ENCODE peak calls at places on chromosomes 16 and 17, in nine cellular contexts. Y, Q, C, O, N, Z, U, W and K are unnamed samples.

GRCh38 chr17:7513850-7514419 is 29.8 kb downstream of the POLR2A start:
- DNase-seq in Y (no peak), Q (no peak), C (no peak), O (no peak), N (peak), Z (no peak), U (no peak), W (no peak), K (no peak)

GRCh38 chr17:37060094-37060493 is 111.3 kb downstream of the AATF start:
- DNase-seq in Y (no peak), Q (no peak), C (no peak), O (no peak), N (no peak), Z (no peak), U (no peak), W (no peak), K (no peak)

GRCh38 chr17:60393840-60394529 is 2.1 kb upstream of the USP32 start:
- DNase-seq in Y (no peak), Q (no peak), C (no peak), O (no peak), N (no peak), Z (no peak), U (no peak), W (peak), K (no peak)

GRCh38 chr16:26569793-26570192 is 496.9 kb upstream of the C16orf82 start:
- DNase-seq in Y (peak), Q (no peak), C (no peak), O (no peak), N (no peak), Z (no peak), U (no peak), W (no peak), K (no peak)

GRCh38 chr17:48048321-48049140 is at the start of gene NFE2L1:
- DNase-seq in Y (peak), Q (no peak), C (peak), O (no peak), N (peak), Z (no peak), U (peak), W (peak), K (peak)

GRCh38 chr17:1561420-1562177 is 993 bp downstream of the PITPNA start:
- DNase-seq in Y (peak), Q (peak), C (no peak), O (peak), N (peak), Z (no peak), U (no peak), W (peak), K (peak)

GRCh38 chr17:59356543-59357218 is 25.2 kb downstream of the YPEL2 start:
- DNase-seq in Y (no peak), Q (no peak), C (no peak), O (no peak), N (no peak), Z (no peak), U (no peak), W (no peak), K (peak)

GRCh38 chr17:549197-550040 is 165.2 kb downstream of the VPS53 start:
- DNase-seq in Y (peak), Q (no peak), C (no peak), O (no peak), N (no peak), Z (peak), U (peak), W (no peak), K (peak)

GRCh38 chr17:55089955-55090573 is 121.5 kb downstream of the STXBP4 start:
- DNase-seq in Y (no peak), Q (peak), C (peak), O (peak), N (no peak), Z (no peak), U (no peak), W (no peak), K (peak)

GRCh38 chr16:53950677-53951076 is 246.7 kb downstream of the FTO start:
- DNase-seq in Y (no peak), Q (no peak), C (no peak), O (no peak), N (no peak), Z (no peak), U (no peak), W (no peak), K (no peak)

GRCh38 chr17:48645639-48646182 is 19.6 kb upstream of the HOXB9 start:
- DNase-seq in Y (no peak), Q (no peak), C (no peak), O (no peak), N (no peak), Z (no peak), U (no peak), W (no peak), K (no peak)

GRCh38 chr17:63956296-63956920 is 16.3 kb downstream of the SCN4A start:
- DNase-seq in Y (no peak), Q (no peak), C (no peak), O (no peak), N (no peak), Z (no peak), U (peak), W (no peak), K (peak)

GRCh38 chr17:27977751-27978688 is 64.5 kb upstream of the NLK start:
- DNase-seq in Y (no peak), Q (no peak), C (no peak), O (no peak), N (no peak), Z (no peak), U (no peak), W (no peak), K (no peak)

GRCh38 chr17:9144502-9145233 is 123.4 kb downstream of the NTN1 start:
- DNase-seq in Y (no peak), Q (no peak), C (no peak), O (no peak), N (no peak), Z (no peak), U (no peak), W (no peak), K (no peak)

GRCh38 chr17:39462644-39463375 is 1.5 kb downstream of the CDK12 start:
- DNase-seq in Y (no peak), Q (no peak), C (no peak), O (no peak), N (no peak), Z (no peak), U (no peak), W (peak), K (peak)

GRCh38 chr16:83402969-83403368 is 404.8 kb upstream of the HSBP1 start:
- DNase-seq in Y (peak), Q (no peak), C (no peak), O (no peak), N (no peak), Z (no peak), U (no peak), W (no peak), K (no peak)

GRCh38 chr17:21525464-21526130 is 149.4 kb downstream of the KCNJ12 start:
- DNase-seq in Y (no peak), Q (no peak), C (no peak), O (no peak), N (no peak), Z (no peak), U (no peak), W (no peak), K (no peak)

GRCh38 chr16:10957771-10958486 is 13.6 kb downstream of the CLEC16A start:
- DNase-seq in Y (no peak), Q (no peak), C (no peak), O (no peak), N (no peak), Z (no peak), U (no peak), W (no peak), K (peak)

GRCh38 chr16:85555549-85556455 is 57.3 kb upstream of the GSE1 start:
- DNase-seq in Y (no peak), Q (no peak), C (peak), O (peak), N (peak), Z (no peak), U (no peak), W (no peak), K (peak)

GRCh38 chr17:8846768-8847211 is 20.7 kb downstream of the PIK3R6 start:
- DNase-seq in Y (peak), Q (no peak), C (no peak), O (no peak), N (no peak), Z (no peak), U (no peak), W (no peak), K (peak)

GRCh38 chr17:45902892-45903346 is 8.6 kb downstream of the MAPT start:
- DNase-seq in Y (no peak), Q (no peak), C (no peak), O (no peak), N (no peak), Z (no peak), U (no peak), W (peak), K (no peak)

GRCh38 chr17:18250259-18250658 is 8.3 kb downstream of the FLII start:
- DNase-seq in Y (no peak), Q (no peak), C (no peak), O (no peak), N (no peak), Z (no peak), U (no peak), W (no peak), K (no peak)

GRCh38 chr16:12999368-12999767 is 98.0 kb downstream of the SHISA9 start:
- DNase-seq in Y (no peak), Q (no peak), C (no peak), O (no peak), N (no peak), Z (no peak), U (no peak), W (no peak), K (no peak)

GRCh38 chr16:35911899-35912298 is 2452.5 kb downstream of the TP53TG3F start:
- DNase-seq in Y (no peak), Q (no peak), C (no peak), O (no peak), N (no peak), Z (no peak), U (no peak), W (no peak), K (no peak)

GRCh38 chr17:57704448-57704847 is 40.7 kb downstream of the CCDC182 start:
- DNase-seq in Y (no peak), Q (no peak), C (no peak), O (no peak), N (no peak), Z (no peak), U (no peak), W (no peak), K (no peak)

GRCh38 chr17:19703776-19704371 is 12.5 kb downstream of the SLC47A2 start:
- DNase-seq in Y (no peak), Q (no peak), C (no peak), O (no peak), N (peak), Z (no peak), U (no peak), W (no peak), K (no peak)

GRCh38 chr17:22512057-22512456 is 819.7 kb downstream of the KCNJ18 start:
- DNase-seq in Y (no peak), Q (no peak), C (no peak), O (no peak), N (no peak), Z (no peak), U (no peak), W (no peak), K (no peak)

GRCh38 chr16:68319185-68319908 is 8.5 kb downstream of the PRMT7 start:
- DNase-seq in Y (no peak), Q (peak), C (no peak), O (no peak), N (no peak), Z (no peak), U (no peak), W (no peak), K (no peak)

GRCh38 chr17:32976131-32976530 is 15.5 kb upstream of the SPACA3 start:
- DNase-seq in Y (no peak), Q (no peak), C (no peak), O (no peak), N (no peak), Z (no peak), U (no peak), W (no peak), K (no peak)

GRCh38 chr16:50679676-50680555 is 1.2 kb downstream of the SNX20 start:
- DNase-seq in Y (no peak), Q (no peak), C (no peak), O (no peak), N (no peak), Z (no peak), U (no peak), W (no peak), K (no peak)

GRCh38 chr16:81831722-81832126 is 52.6 kb downstream of the PLCG2 start:
- DNase-seq in Y (no peak), Q (no peak), C (peak), O (no peak), N (peak), Z (no peak), U (no peak), W (no peak), K (no peak)

GRCh38 chr17:60604686-60605334 is 4.8 kb downstream of the PPM1D start:
- DNase-seq in Y (peak), Q (no peak), C (no peak), O (no peak), N (no peak), Z (no peak), U (no peak), W (no peak), K (peak)

GRCh38 chr16:8858994-8859912 is 9.6 kb downstream of the CARHSP1 start:
- DNase-seq in Y (no peak), Q (no peak), C (no peak), O (no peak), N (peak), Z (no peak), U (no peak), W (no peak), K (no peak)

GRCh38 chr17:61750656-61751055 is 112.7 kb downstream of the BRIP1 start:
- DNase-seq in Y (no peak), Q (no peak), C (no peak), O (no peak), N (no peak), Z (no peak), U (no peak), W (no peak), K (no peak)

GRCh38 chr16:78184554-78185183 is 85.2 kb downstream of the WWOX start:
- DNase-seq in Y (no peak), Q (no peak), C (no peak), O (no peak), N (no peak), Z (peak), U (peak), W (no peak), K (peak)

GRCh38 chr16:89018605-89019158 is 41.7 kb upstream of the CBFA2T3 start:
- DNase-seq in Y (no peak), Q (no peak), C (no peak), O (no peak), N (peak), Z (no peak), U (no peak), W (no peak), K (no peak)

GRCh38 chr16:369866-370436 is 387 bp downstream of the MRPL28 start:
- DNase-seq in Y (no peak), Q (no peak), C (no peak), O (no peak), N (peak), Z (no peak), U (no peak), W (no peak), K (peak)

GRCh38 chr16:87945351-87946042 is 5.7 kb upstream of the BANP start:
- DNase-seq in Y (no peak), Q (no peak), C (no peak), O (no peak), N (peak), Z (no peak), U (no peak), W (peak), K (peak)

GRCh38 chr16:23145186-23145585 is 4.1 kb downstream of the USP31 start:
- DNase-seq in Y (no peak), Q (no peak), C (no peak), O (no peak), N (no peak), Z (no peak), U (no peak), W (no peak), K (no peak)

GRCh38 chr16:89217388-89218191 is at the start of gene ZNF778:
- DNase-seq in Y (peak), Q (peak), C (peak), O (peak), N (peak), Z (no peak), U (peak), W (peak), K (peak)